ENCODE peak calls at places on chromosome 9, in four cellular contexts. M, L, P and A are unnamed samples.

GRCh38 chr9:136295055-136295454 is 8.8 kb downstream of the CCDC187 start:
- DNase-seq in M (no peak), L (no peak), P (no peak), A (no peak)

GRCh38 chr9:7828344-7828743 is 28.8 kb upstream of the DMAC1 start:
- DNase-seq in M (no peak), L (no peak), P (no peak), A (no peak)

GRCh38 chr9:39588056-39588814 is 232.8 kb downstream of the SPATA31A1 start:
- DNase-seq in M (no peak), L (no peak), P (no peak), A (peak; percentile 56)

GRCh38 chr9:110426052-110426709 is 88.5 kb upstream of the TXNDC8 start:
- DNase-seq in M (no peak), L (no peak), P (peak; percentile 21), A (no peak)

GRCh38 chr9:136300866-136301265 is 3.0 kb downstream of the CCDC187 start:
- DNase-seq in M (no peak), L (no peak), P (no peak), A (no peak)

GRCh38 chr9:33988219-33988890 is 60.3 kb downstream of the UBAP2 start:
- DNase-seq in M (no peak), L (no peak), P (peak; percentile 63), A (no peak)

GRCh38 chr9:89619739-89620138 is 14.9 kb downstream of the GADD45G start:
- DNase-seq in M (no peak), L (peak; percentile 51), P (no peak), A (no peak)

GRCh38 chr9:70602364-70603019 is 188.0 kb upstream of the KLF9 start:
- DNase-seq in M (peak; percentile 61), L (no peak), P (peak; percentile 80), A (no peak)

GRCh38 chr9:114273461-114273881 is 49.4 kb upstream of the ORM1 start:
- DNase-seq in M (no peak), L (peak; percentile 33), P (no peak), A (peak; percentile 65)

GRCh38 chr9:130694205-130694604 is 625 bp downstream of the EXOSC2 start:
- DNase-seq in M (no peak), L (no peak), P (no peak), A (no peak)

GRCh38 chr9:126412945-126413344 is 86.3 kb downstream of the MVB12B start:
- DNase-seq in M (no peak), L (no peak), P (no peak), A (no peak)